ENCODE peak calls at places on chromosomes 5 and 9, in nine cellular contexts. V is breast epithelium, M is foreskin fibroblast, C is OCI-LY7, P is upper lobe of left lung, I is GM12865, Z is left ventricle myocardium inferior, T is choroid plexus epithelial cell, A is mammary epithelial cell. W is an unnamed sample.

GRCh38 chr9:8804618-8805017 is 1005.0 kb upstream of the DMAC1 start:
- DNase-seq in P (no peak), V (no peak), T (no peak), Z (no peak), A (no peak), M (no peak), I (no peak), C (no peak), W (no peak)

GRCh38 chr9:99859395-99859980 is 37.8 kb downstream of the NR4A3 start:
- DNase-seq in Z (no peak), M (peak; percentile 47), V (no peak), I (no peak), C (no peak), P (no peak), A (peak; percentile 28), T (no peak), W (no peak)

GRCh38 chr5:149141224-149141956 is at the start of gene ABLIM3:
- DNase-seq in A (peak; percentile 74), I (peak; percentile 47), M (peak; percentile 91), Z (peak; percentile 75), T (peak; percentile 69), V (peak; percentile 68), C (peak; percentile 47), P (peak; percentile 96), W (no peak)

GRCh38 chr5:64958757-64959391 is 190.1 kb downstream of the CWC27 start:
- DNase-seq in I (peak; percentile 33), M (peak; percentile 64), T (peak; percentile 73), Z (no peak), C (peak; percentile 78), A (no peak), V (no peak), P (no peak), W (no peak)

GRCh38 chr5:112004867-112005532 is 248.0 kb upstream of the NREP start:
- DNase-seq in C (no peak), V (no peak), P (no peak), Z (no peak), M (peak; percentile 84), A (peak; percentile 50), T (peak; percentile 62), I (peak; percentile 69), W (no peak)

GRCh38 chr5:15966066-15966640 is 213.4 kb downstream of the MARCHF11 start:
- DNase-seq in A (no peak), I (no peak), C (no peak), M (peak; percentile 44), Z (no peak), V (no peak), T (peak; percentile 11), P (no peak), W (no peak)

GRCh38 chr9:134039386-134040175 is 14.3 kb downstream of the BRD3OS start:
- DNase-seq in C (no peak), P (peak; percentile 60), V (no peak), M (no peak), A (no peak), I (no peak), Z (no peak), T (no peak), W (no peak)

GRCh38 chr9:111582888-111583287 is 16.6 kb downstream of the PTGR1 start:
- DNase-seq in A (peak; percentile 23), V (no peak), T (no peak), M (peak; percentile 80), Z (no peak), C (no peak), I (no peak), P (no peak), W (no peak)

GRCh38 chr5:134647750-134648424 is 698 bp upstream of the SEC24A start:
- DNase-seq in A (peak; percentile 76), Z (no peak), I (peak; percentile 69), T (peak; percentile 61), P (no peak), V (no peak), M (peak; percentile 56), C (peak; percentile 70), W (peak; percentile 21)

GRCh38 chr9:108708448-108708847 is 147.3 kb downstream of the ACTL7B start:
- DNase-seq in T (no peak), P (peak; percentile 15), V (no peak), Z (no peak), I (no peak), A (no peak), M (no peak), C (no peak), W (no peak)

GRCh38 chr5:126338516-126339153 is 84.6 kb upstream of the GRAMD2B start:
- DNase-seq in Z (no peak), I (no peak), M (no peak), T (no peak), V (no peak), A (no peak), C (no peak), P (peak; percentile 81), W (no peak)
- H3K4me3 ChIP-seq in Z (no peak overlapping the region), I (no peak overlapping the region), M (peak overlapping the region; percentile 5), T (no peak overlapping the region), V (no peak overlapping the region), A (no peak overlapping the region), C (no peak overlapping the region), P (no peak overlapping the region), W (peak overlapping the region; percentile 12)

DNA sequence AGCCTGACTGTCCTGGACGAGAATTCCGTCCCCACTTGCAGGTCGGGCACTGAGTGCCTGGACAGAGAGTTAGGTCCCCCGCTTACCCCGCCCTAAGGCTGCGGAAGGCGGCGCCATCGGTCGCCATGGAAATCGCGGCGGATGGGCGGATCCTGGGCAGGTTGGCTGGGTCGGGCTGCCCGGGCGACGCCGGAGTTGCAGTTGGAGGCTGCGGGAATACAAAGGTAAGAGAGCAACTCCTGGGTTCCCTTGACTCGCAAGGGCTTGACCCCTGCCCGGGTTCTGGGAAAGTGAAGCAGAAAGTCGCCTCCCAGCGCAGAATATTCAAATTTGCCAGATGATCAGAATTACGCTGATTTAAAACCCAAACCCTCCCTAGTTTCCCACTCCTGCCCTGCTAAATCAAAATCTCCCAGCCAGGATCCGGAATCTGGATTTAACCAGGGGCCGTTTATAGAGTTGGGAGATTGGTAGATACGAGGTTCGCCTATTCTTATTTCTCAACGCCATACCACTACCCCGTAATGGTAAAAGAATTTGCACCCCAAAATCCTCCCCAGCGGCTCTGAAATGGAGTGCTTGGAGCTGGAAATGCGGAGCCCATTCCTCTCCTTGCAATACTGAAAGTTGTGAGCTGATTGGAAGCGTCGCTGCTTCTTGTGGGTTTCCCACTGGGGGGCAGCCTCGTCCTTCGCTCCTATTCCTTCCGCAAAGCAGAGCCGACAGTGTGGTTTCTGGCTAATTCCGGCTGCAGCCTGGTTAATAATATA is 156.4 kb upstream of the RASEF start:
- DNase-seq in Z (peak; percentile 79), C (no peak), T (peak; percentile 91), V (peak; percentile 74), A (peak; percentile 72), P (peak; percentile 95), M (peak; percentile 80), I (peak; percentile 48), W (peak; percentile 12)
- TF ChIP-seq CTCF in Z (peak; percentile 91), C (no peak), T (peak; percentile 73), V (no peak), A (peak; percentile 32), P (peak; percentile 57), M (peak; percentile 46), I (peak; percentile 37), W (peak; percentile 77)

DNA sequence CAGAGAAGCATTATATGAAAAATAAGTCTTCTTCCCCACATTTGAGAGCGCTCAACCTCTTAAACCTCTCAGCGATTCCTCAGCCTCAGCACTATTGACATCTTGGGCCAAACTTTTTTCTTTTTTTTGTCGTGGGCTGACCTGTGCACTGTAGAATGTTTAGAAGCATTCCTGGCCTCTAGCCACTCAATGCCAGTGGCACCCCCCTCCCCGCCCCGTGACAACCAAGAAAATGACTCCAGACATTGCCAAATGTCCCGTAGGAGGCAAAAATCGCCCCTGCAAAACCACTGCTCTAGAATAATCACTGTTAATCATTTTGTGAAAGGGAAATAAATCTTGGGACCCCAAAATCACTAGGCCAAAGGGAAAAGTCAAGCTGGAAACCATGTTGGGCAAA is 129.1 kb upstream of the BOD1 start:
- DNase-seq in T (no peak), M (no peak), A (no peak), C (no peak), P (no peak), Z (no peak), I (no peak), V (no peak), W (no peak)
- H3K4me3 ChIP-seq in T (no peak overlapping the region), M (no peak overlapping the region), A (no peak overlapping the region), C (peak overlapping the region; percentile 62), P (no peak overlapping the region), Z (no peak overlapping the region), I (no peak overlapping the region), V (no peak overlapping the region), W (no peak overlapping the region)

DNA sequence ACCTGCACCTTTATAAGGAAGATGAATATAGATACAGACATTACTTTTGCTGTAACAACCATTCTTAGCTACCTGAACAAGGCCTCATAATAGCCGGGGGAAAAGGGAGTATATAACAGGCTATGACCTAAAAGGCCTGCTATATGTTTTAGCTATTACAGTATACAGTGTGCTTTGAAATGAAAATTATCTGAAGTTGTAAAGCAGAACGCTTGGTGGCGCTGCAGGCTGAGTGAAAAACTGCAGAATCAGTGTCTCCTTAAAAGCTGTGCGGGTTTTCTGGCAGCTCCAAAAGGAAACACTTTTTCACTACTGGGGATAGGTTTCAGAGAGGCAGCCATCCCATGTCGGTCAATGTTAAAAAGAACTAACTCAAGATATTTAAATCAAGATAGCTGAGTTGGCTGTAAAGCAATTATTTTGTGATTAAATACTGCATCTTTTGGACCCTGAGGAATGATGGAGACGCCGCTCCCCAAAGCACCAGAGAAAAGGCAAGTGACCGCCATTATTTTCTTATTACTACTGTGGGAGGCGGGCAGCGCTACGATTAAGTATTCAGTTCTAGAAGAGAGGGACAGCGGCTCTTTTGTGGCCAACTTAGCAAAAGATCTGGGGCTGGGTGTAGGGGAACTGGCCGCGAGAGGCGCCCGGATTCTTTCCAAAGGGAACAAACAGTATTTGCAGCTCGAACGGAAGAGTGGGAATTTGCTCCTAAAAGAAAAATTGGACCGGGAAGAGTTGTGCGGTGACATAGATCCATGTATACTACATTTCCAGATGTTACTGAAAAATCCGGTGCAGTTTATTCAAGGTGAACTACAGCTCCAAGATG is 5.9 kb downstream of the PCDHB6 start:
- DNase-seq in P (no peak), A (no peak), C (no peak), Z (no peak), T (no peak), I (no peak), V (no peak), M (no peak), W (no peak)
- TF ChIP-seq CTCF in P (no peak), A (no peak), C (peak; percentile 74), Z (peak; percentile 14), T (no peak), I (no peak), V (no peak), M (no peak), W (no peak)

W was measured in AG04449.